ENCODE peak calls at places on chromosomes 3 and 15, in nine cellular contexts. T, X, Y, H, E, F, I, G and C are unnamed samples.

GRCh38 chr3:116896116-116896515 is 186.5 kb downstream of the TUSC7 start:
- DNase-seq in T (no peak), X (no peak), Y (peak; percentile 67), H (no peak), E (no peak), F (no peak), I (no peak), G (no peak), C (peak; percentile 55)

GRCh38 chr15:68666812-68667450 is 88.1 kb downstream of the CORO2B start:
- DNase-seq in T (no peak), X (no peak), Y (no peak), H (no peak), E (no peak), F (no peak), I (no peak), G (no peak), C (no peak)

GRCh38 chr3:33096103-33096868 is 660 bp downstream of the GLB1 start:
- DNase-seq in T (peak; percentile 62), X (peak; percentile 44), Y (peak; percentile 21), H (no peak), E (peak; percentile 30), F (peak; percentile 56), I (peak; percentile 48), G (peak; percentile 38), C (no peak)

GRCh38 chr15:101514318-101514717 is 24.8 kb upstream of the PCSK6 start:
- DNase-seq in T (no peak), X (no peak), Y (no peak), H (no peak), E (no peak), F (no peak), I (no peak), G (no peak), C (no peak)

GRCh38 chr15:75731248-75732100 is 18.8 kb upstream of the CSPG4 start:
- DNase-seq in T (no peak), X (peak; percentile 42), Y (no peak), H (no peak), E (peak; percentile 51), F (no peak), I (no peak), G (no peak), C (no peak)

GRCh38 chr15:71116366-71116765 is 1.1 kb downstream of the THSD4 start:
- DNase-seq in T (no peak), X (no peak), Y (no peak), H (no peak), E (peak; percentile 38), F (no peak), I (no peak), G (no peak), C (no peak)

GRCh38 chr3:160686955-160687535 is 10.1 kb downstream of the ARL14 start:
- DNase-seq in T (no peak), X (no peak), Y (no peak), H (no peak), E (peak; percentile 24), F (peak; percentile 56), I (no peak), G (peak; percentile 39), C (no peak)

GRCh38 chr3:133547432-133548041 is 25.9 kb upstream of the CDV3 start:
- DNase-seq in T (no peak), X (no peak), Y (no peak), H (no peak), E (peak; percentile 74), F (peak; percentile 48), I (peak; percentile 55), G (no peak), C (no peak)

GRCh38 chr3:182618085-182618732 is 175.1 kb upstream of the ATP11B start:
- DNase-seq in T (no peak), X (no peak), Y (no peak), H (no peak), E (no peak), F (peak; percentile 85), I (peak; percentile 32), G (peak; percentile 18), C (no peak)

GRCh38 chr15:59200560-59200959 is 6.1 kb upstream of the LDHAL6B start:
- DNase-seq in T (no peak), X (no peak), Y (peak; percentile 57), H (no peak), E (peak; percentile 38), F (no peak), I (no peak), G (no peak), C (no peak)

GRCh38 chr3:7144696-7145308 is 283.9 kb downstream of the GRM7 start:
- DNase-seq in T (no peak), X (no peak), Y (no peak), H (peak; percentile 31), E (no peak), F (peak; percentile 9), I (peak; percentile 64), G (peak; percentile 36), C (peak; percentile 1)

GRCh38 chr15:66673410-66674322 is 28.4 kb upstream of the SMAD6 start:
- DNase-seq in T (no peak), X (peak; percentile 32), Y (no peak), H (peak; percentile 60), E (no peak), F (peak; percentile 24), I (peak; percentile 66), G (no peak), C (no peak)

GRCh38 chr3:194124221-194124620 is 11.7 kb upstream of the HES1 start:
- DNase-seq in T (no peak), X (no peak), Y (no peak), H (no peak), E (no peak), F (no peak), I (no peak), G (no peak), C (no peak)

GRCh38 chr3:107581230-107581629 is 58.5 kb downstream of the BBX start:
- DNase-seq in T (no peak), X (no peak), Y (no peak), H (no peak), E (no peak), F (no peak), I (no peak), G (no peak), C (no peak)

DNA sequence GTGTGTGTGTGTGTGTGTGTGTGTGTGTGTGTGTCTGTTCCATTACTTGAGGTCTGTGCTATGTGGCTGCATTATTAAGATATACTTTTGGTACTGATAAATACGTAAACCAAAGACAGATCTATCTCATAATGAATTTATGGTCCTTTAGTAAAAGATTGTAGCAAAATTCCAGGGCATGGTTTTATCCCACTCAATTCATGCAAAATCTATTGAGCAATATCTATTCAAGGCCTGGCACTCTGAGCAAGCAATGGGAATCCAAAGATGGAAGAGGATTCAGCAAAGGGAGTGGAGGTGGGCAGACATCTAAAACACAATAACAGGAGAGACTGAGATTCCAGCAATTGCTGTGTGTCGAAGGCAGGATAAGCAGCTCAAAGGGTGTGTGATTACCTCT is 86.8 kb downstream of the RFTN1 start:
- DNase-seq in T (no peak), X (no peak), Y (no peak), H (no peak), E (no peak), F (no peak), I (no peak), G (no peak), C (no peak)
- H3K27ac ChIP-seq in T (no peak overlapping the region), X (no peak overlapping the region), Y (no peak overlapping the region), H (no peak overlapping the region), E (peak overlapping the region; percentile 72), F (no peak overlapping the region), I (no peak overlapping the region), G (no peak overlapping the region), C (no peak overlapping the region)

GRCh38 chr3:170787464-170787863 is 82.5 kb downstream of the RPL22L1 start:
- DNase-seq in T (no peak), X (no peak), Y (no peak), H (no peak), E (no peak), F (no peak), I (no peak), G (no peak), C (no peak)

GRCh38 chr3:170780955-170781354 is 89.0 kb downstream of the RPL22L1 start:
- DNase-seq in T (no peak), X (no peak), Y (peak; percentile 61), H (no peak), E (peak; percentile 72), F (no peak), I (no peak), G (no peak), C (peak; percentile 33)

GRCh38 chr3:170784406-170784805 is 85.6 kb downstream of the RPL22L1 start:
- DNase-seq in T (no peak), X (no peak), Y (no peak), H (no peak), E (no peak), F (no peak), I (no peak), G (no peak), C (no peak)

GRCh38 chr3:170780471-170780870 is 89.5 kb downstream of the RPL22L1 start:
- DNase-seq in T (no peak), X (no peak), Y (no peak), H (no peak), E (no peak), F (no peak), I (no peak), G (no peak), C (no peak)

DNA sequence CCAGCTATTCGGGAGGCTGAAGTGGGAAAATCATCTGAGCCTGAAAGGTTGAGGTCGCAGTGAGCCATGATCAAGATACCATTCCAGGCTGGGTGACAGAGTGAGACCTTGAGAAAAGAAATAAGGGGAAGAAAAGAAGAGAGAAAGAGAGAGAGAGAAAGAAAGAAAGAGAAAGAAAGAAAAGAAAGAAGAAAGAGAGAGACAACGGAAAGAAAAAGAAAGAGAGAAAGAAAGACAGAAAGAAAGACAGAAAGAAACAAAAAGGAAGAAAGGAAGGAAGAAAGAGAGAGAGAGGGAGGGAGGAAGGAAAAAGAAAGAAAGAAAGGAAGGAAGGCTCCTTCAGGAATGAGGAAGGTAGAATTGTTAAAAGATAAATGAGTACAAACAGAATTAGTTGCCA is 84.5 kb downstream of the RPL22L1 start:
- DNase-seq in T (no peak), X (no peak), Y (no peak), H (no peak), E (no peak), F (no peak), I (no peak), G (no peak), C (no peak)
- H3K27ac ChIP-seq in T (no peak overlapping the region), X (no peak overlapping the region), Y (no peak overlapping the region), H (no peak overlapping the region), E (no peak overlapping the region), F (no peak overlapping the region), I (no peak overlapping the region), G (no peak overlapping the region), C (no peak overlapping the region)

DNA sequence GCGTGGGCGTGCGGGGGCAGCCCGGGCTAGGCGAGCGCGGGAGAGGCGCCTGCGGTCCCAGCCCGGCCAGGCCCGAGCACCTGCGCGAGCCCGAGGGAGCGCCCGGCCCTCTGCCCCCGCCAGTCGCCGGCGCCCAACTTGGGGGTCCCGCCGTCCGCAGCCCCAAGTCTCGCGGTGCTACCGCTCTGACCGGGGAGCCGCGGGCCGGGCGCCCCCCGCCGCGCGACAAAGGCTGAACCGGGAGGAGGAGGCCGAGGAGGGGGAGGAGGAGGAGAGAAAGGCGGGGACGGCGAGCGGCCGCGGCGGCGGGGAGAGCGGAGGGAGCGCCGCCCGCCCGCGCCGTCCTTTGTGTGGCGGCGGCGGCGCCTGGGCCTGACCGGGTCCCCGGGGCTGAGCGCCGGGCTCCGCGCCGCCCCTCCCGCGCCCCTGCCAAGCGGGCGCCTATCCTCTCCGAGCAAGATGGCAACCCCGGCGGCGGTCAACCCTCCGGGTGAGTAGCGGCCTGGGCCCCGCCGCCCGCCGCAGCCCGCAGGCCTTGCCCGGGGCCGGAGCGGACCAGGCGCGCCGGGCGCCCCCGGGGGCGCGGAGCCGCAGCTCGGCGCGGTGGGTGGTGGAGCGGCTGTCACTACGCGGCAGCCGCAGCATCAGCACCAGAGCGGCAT is at the start of gene ARNT2:
- DNase-seq in T (no peak), X (no peak), Y (no peak), H (no peak), E (peak; percentile 25), F (peak; percentile 30), I (peak; percentile 59), G (no peak), C (no peak)
- H3K27ac ChIP-seq in T (no peak within 1 kb of the TSS), X (no peak within 1 kb of the TSS), Y (no peak within 1 kb of the TSS), H (peak within 1 kb of the TSS; percentile 32), E (no peak within 1 kb of the TSS), F (no peak within 1 kb of the TSS), I (no peak within 1 kb of the TSS), G (no peak within 1 kb of the TSS), C (no peak within 1 kb of the TSS)

GRCh38 chr3:123379041-123379830 is 69.7 kb downstream of the ADCY5 start:
- DNase-seq in T (no peak), X (no peak), Y (no peak), H (no peak), E (no peak), F (no peak), I (no peak), G (no peak), C (no peak)
- H3K27ac ChIP-seq in T (no peak overlapping the region), X (no peak overlapping the region), Y (no peak overlapping the region), H (no peak overlapping the region), E (no peak overlapping the region), F (no peak overlapping the region), I (no peak overlapping the region), G (no peak overlapping the region), C (no peak overlapping the region)